ENCODE peak calls at places on chromosomes 2 and 18, in six cellular contexts. L is HepG2, O is A549, A is K562, F is neural progenitor cell, V is fibroblast of lung. T is an unnamed sample.

GRCh38 chr2:189835855-189836558 is 51.8 kb downstream of the PMS1 start:
- DNase-seq in L (no peak), O (no peak), F (no peak), A (no peak), V (no peak), T (no peak)

GRCh38 chr2:241567776-241568175 is 9.2 kb downstream of the BOK start:
- DNase-seq in O (no peak), F (no peak), L (no peak), V (no peak), A (no peak), T (no peak)

GRCh38 chr18:379665-380356 is 112.0 kb upstream of the THOC1 start:
- DNase-seq in A (no peak), L (no peak), F (no peak), O (no peak), V (peak), T (no peak)

GRCh38 chr2:25204190-25204838 is 35.9 kb upstream of the POMC start:
- DNase-seq in A (no peak), V (no peak), F (no peak), O (no peak), L (no peak), T (no peak)

GRCh38 chr18:53134711-53135110 is 794.7 kb downstream of the DCC start:
- DNase-seq in V (no peak), A (no peak), O (no peak), L (no peak), F (no peak), T (no peak)

GRCh38 chr2:200905618-200906296 is 16.6 kb downstream of the NIF3L1 start:
- DNase-seq in A (peak), O (peak), L (peak), V (peak), F (peak), T (peak)

GRCh38 chr2:11320698-11321492 is 23.5 kb downstream of the ROCK2 start:
- DNase-seq in L (peak), A (peak), V (no peak), O (no peak), F (no peak), T (no peak)

GRCh38 chr2:230643576-230644291 is 68.9 kb upstream of the CAB39 start:
- DNase-seq in L (no peak), F (no peak), O (no peak), V (no peak), A (no peak), T (peak)

GRCh38 chr18:48786621-48787522 is 163.9 kb downstream of the SMAD7 start:
- DNase-seq in O (no peak), A (no peak), L (no peak), F (no peak), V (no peak), T (no peak)

GRCh38 chr2:238322001-238322411 is 1.7 kb downstream of the TRAF3IP1 start:
- DNase-seq in A (no peak), F (no peak), O (no peak), L (no peak), V (no peak), T (no peak)

GRCh38 chr18:68623342-68623741 is 91.6 kb downstream of the TMX3 start:
- DNase-seq in F (peak), V (peak), O (peak), A (peak), L (peak), T (peak)

GRCh38 chr2:206982360-206982759 is 43.0 kb downstream of the CPO start:
- DNase-seq in A (no peak), L (no peak), F (no peak), V (no peak), O (no peak), T (no peak)

GRCh38 chr2:106020032-106020431 is 174.1 kb downstream of the UXS1 start:
- DNase-seq in F (no peak), L (no peak), V (peak), A (no peak), O (no peak), T (no peak)

GRCh38 chr2:102736174-102736606 is 25.6 kb upstream of the TMEM182 start:
- DNase-seq in O (peak), L (peak), F (peak), V (no peak), A (peak), T (peak)

GRCh38 chr2:102737435-102737834 is 24.4 kb upstream of the TMEM182 start:
- DNase-seq in A (peak), F (no peak), O (no peak), L (no peak), V (no peak), T (no peak)

GRCh38 chr2:102735431-102736130 is 26.2 kb upstream of the TMEM182 start:
- DNase-seq in F (peak), V (peak), L (peak), O (no peak), A (peak), T (no peak)

DNA sequence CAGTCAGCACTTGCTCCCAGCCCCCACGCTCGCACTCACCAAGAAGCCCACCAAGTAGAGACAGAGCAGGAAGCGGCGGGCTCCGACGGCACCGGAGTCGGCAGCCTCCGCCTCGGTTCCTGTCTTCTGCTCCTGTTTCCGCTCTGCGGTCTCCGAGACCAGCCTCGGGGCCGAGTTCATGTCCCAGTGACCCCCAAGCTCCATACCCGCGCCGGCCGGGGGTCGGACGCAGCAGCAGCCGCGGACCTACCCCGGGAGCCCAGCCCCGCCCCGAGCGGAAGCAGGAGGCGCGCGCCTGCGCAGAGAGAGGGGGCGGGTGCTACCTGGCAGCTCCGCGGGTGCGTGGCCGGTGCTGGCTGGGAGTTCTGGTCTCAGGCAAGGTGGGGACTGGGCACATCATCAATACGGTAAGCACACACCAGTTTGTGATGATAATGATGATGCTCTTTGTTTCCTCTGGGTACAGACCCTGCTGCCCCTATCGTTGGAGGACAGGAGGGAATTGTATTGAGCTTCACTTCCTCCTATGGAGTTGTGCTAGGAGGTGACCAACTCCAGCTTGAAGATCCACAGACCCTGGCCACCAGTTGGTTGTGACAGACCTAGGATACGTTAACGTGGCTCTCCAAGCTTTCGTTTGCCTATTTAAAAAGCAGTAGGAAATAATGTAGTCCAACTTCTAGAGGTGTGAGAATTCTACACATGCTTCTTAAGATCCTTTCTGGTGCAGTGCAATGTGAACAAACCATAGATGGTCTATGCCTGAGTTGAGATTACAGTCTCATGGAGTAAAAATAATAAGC is 25.0 kb upstream of the TMEM182 start:
- DNase-seq in V (peak), O (peak), A (peak), L (peak), F (peak), T (peak)
- TF ChIP-seq CTCF in V (no peak), O (no peak), A (no peak), L (no peak), F (no peak), T (no peak)

DNA sequence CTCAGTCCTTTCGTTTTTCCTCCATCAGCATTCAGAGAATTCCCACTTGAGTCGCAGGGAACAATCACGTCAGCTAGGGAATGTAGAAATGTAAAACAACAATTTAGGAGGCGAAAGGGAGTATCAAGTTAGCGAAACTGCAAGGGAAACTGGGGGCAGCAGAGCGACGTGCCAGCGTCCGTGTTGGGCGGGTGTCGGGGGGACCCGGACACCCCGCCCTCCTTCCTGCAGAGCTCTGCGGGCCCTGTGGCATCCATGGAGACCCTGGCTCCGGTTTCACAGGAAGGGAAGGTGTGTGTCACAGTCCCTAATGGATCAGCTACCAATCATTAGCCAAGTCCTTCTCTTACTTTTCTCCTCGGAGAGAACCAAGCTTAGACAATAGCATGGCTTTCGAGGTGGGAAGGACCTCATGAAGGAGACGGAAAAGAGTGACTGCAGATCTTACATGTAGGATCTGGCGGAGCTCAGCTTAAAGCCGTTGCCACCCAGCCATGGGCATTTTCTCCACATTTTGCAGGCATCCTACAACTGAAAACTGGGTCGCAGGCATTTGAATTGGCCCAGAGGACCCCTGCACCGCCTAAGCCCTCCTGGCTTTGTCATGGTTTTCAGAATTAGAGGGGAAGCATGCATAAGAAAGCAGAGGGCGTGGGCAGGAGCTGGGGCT is 33.7 kb downstream of the SOX11 start:
- DNase-seq in O (no peak), L (no peak), F (peak), V (peak), A (no peak), T (no peak)
- H3K4me2 ChIP-seq in O (no peak), L (no peak), F (peak), V (no peak), A (no peak), T (no peak)

GRCh38 chr2:48545244-48545643 is 15.3 kb downstream of the STON1 start:
- DNase-seq in F (peak), A (peak), O (no peak), L (peak), V (no peak), T (no peak)
- TF ChIP-seq CTCF in F (peak), A (peak), O (no peak), L (peak), V (no peak), T (no peak)

GRCh38 chr2:64657416-64657815 is 3.7 kb upstream of the SERTAD2 start:
- DNase-seq in V (no peak), A (no peak), L (no peak), F (no peak), O (no peak), T (peak)
- H3K4me2 ChIP-seq in V (no peak), A (no peak), L (no peak), F (no peak), O (no peak), T (peak)

GRCh38 chr2:136206613-136207012 is 88.7 kb upstream of the CXCR4 start:
- DNase-seq in V (no peak), A (no peak), F (no peak), O (no peak), L (no peak), T (peak)
- TF ChIP-seq CTCF in V (no peak), A (no peak), F (no peak), O (no peak), L (no peak), T (no peak)

DNA sequence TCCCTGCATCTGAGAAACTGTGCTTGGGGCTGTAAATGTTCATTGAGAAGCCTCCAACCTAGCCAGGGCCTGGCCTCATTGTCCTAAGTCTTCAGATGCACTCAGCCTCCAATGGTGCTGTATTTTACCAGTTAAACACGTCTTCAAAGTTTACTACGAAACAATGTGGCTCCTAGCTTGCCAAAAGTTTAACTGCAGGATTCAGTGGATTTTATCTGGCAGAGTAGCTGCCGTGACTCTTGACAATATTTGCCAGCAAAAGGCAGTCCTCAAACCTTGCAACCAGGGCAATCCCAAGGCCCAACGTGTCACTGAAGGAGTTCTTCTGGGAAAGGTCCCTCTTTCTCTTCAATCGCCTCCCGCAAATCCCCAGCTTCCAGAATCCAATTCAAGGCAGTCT is 1.1 kb downstream of the PID1 start:
- DNase-seq in F (no peak), A (no peak), V (no peak), L (no peak), O (no peak), T (no peak)
- H3K4me2 ChIP-seq in F (peak), A (no peak), V (peak), L (no peak), O (no peak), T (no peak)

GRCh38 chr2:213627835-213628234 is 343.6 kb downstream of the SPAG16 start:
- DNase-seq in V (peak), O (no peak), L (no peak), A (no peak), F (no peak), T (no peak)

DNA sequence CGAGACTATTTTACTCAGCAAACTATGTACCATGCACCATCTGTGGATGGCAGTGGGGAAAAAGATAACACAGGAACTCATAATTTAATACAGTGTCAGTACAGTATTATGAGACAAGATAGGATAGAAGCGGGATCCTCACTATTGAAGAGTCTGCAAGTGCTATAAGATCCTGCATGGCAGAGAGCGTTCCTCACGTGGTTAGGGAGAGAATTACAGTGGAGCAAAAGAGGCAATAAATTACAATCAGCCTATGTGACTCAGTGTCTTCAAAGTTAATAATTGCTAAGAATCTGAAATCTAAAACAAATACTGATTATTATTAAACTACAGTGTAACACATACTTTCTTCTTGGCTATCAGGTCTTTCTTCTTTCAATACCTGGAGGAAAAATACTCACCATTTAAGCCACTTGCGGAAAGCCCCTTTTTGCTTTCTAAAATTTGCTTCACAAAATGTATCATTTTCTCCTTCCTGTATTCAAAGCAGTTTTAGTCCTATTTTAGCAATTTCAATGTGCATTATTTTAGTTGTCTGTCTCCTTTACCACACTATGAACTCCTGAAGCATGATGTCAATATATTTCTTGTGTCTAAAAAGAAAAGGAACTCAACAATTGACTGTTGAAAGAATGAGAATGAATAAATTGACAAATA is 342.9 kb downstream of the SPAG16 start:
- DNase-seq in F (no peak), O (no peak), L (no peak), V (no peak), A (no peak), T (peak)
- TF ChIP-seq CTCF in F (peak), O (no peak), L (no peak), V (no peak), A (no peak), T (peak)